ENCODE peak calls at places on chromosomes 2 and 18, in four cellular contexts. U is activated CD4-positive, alpha-beta T cell treated with anti-CD3 and anti-CD28 coated beads, Interleukin-2, amount 50 U/mL, for 1 hour; C is stimulated activated CD4-positive, alpha-beta T cell treated with anti-CD3 and anti-CD28 coated beads, Interleukin-15, amount 100 ng/mL, for 1 hour; Y is heart right ventricle. M is an unnamed sample.

GRCh38 chr2:166152064-166152463 is 24.2 kb upstream of the SCN1A start:
- DNase-seq in U (no peak), C (no peak), Y (no peak), M (no peak)

GRCh38 chr2:38935568-38936172 is 46.0 kb downstream of the ARHGEF33 start:
- DNase-seq in U (no peak), C (no peak), Y (no peak), M (no peak)

GRCh38 chr2:119383410-119384140 is 16.8 kb downstream of the DBI start:
- DNase-seq in U (no peak), C (no peak), Y (no peak), M (no peak)

GRCh38 chr2:6181525-6182270 is 489.5 kb downstream of the SOX11 start:
- DNase-seq in U (no peak), C (no peak), Y (peak), M (no peak)

GRCh38 chr2:172643142-172643541 is 87.3 kb downstream of the PDK1 start:
- DNase-seq in U (no peak), C (no peak), Y (no peak), M (no peak)

GRCh38 chr18:48769006-48769646 is 181.6 kb downstream of the SMAD7 start:
- DNase-seq in U (no peak), C (no peak), Y (no peak), M (no peak)

GRCh38 chr18:54776282-54776977 is 51.8 kb upstream of the RAB27B start:
- DNase-seq in U (no peak), C (no peak), Y (no peak), M (peak)

GRCh38 chr2:50449306-50449705 is 582.6 kb downstream of the NRXN1 start:
- DNase-seq in U (no peak), C (no peak), Y (no peak), M (no peak)

GRCh38 chr18:27632706-27633105 is 447.6 kb upstream of the CHST9 start:
- DNase-seq in U (no peak), C (no peak), Y (no peak), M (no peak)

GRCh38 chr2:28627722-28628480 is 123.7 kb upstream of the PPP1CB start:
- DNase-seq in U (no peak), C (no peak), Y (peak), M (no peak)

GRCh38 chr2:54634564-54635511 is 88.6 kb upstream of the EML6 start:
- DNase-seq in U (no peak), C (no peak), Y (peak), M (no peak)

GRCh38 chr2:200378652-200379290 is 72.3 kb downstream of the SPATS2L start:
- DNase-seq in U (no peak), C (no peak), Y (no peak), M (no peak)

GRCh38 chr2:183552716-183553115 is 428.5 kb downstream of the NUP35 start:
- DNase-seq in U (no peak), C (no peak), Y (no peak), M (no peak)

GRCh38 chr2:186962085-186962747 is 113.2 kb upstream of the ZSWIM2 start:
- DNase-seq in U (no peak), C (no peak), Y (no peak), M (no peak)

GRCh38 chr2:180644709-180645108 is 335.7 kb upstream of the UBE2E3 start:
- DNase-seq in U (no peak), C (no peak), Y (no peak), M (no peak)

GRCh38 chr2:117828870-117829269 is 14.4 kb downstream of the DDX18 start:
- DNase-seq in U (no peak), C (no peak), Y (no peak), M (no peak)

GRCh38 chr2:42906557-42907380 is 114.4 kb upstream of the HAAO start:
- DNase-seq in U (no peak), C (no peak), Y (peak), M (peak)